ENCODE peak calls at places on chromosomes 4 and X, in five cellular contexts. C is pancreas, K is GM23338, J is left lung, E is breast epithelium. U is an unnamed sample.
A peak's percentile ranks its signal among the peaks of the same experiment; 100 is the strongest.

GRCh38 chrX:2371026-2371778 is 129.6 kb downstream of the DHRSX start:
- DNase-seq in C (no peak), K (peak; percentile 64), J (no peak), E (no peak), U (no peak)

GRCh38 chrX:107674480-107675364 is 46.4 kb downstream of the PRPS1 start:
- DNase-seq in C (no peak), K (no peak), J (no peak), E (peak; percentile 63), U (peak; percentile 39)

GRCh38 chr4:47829438-47829837 is 8.4 kb downstream of the CORIN start:
- DNase-seq in C (no peak), K (no peak), J (no peak), E (no peak), U (no peak)

GRCh38 chrX:843306-843705 is 212.7 kb downstream of the SHOX start:
- DNase-seq in C (no peak), K (no peak), J (no peak), E (no peak), U (no peak)

GRCh38 chr4:163447481-163447880 is 26.1 kb downstream of the TKTL2 start:
- DNase-seq in C (no peak), K (no peak), J (no peak), E (no peak), U (no peak)

GRCh38 chr4:22391548-22391947 is 124.3 kb downstream of the ADGRA3 start:
- DNase-seq in C (no peak), K (peak; percentile 56), J (no peak), E (no peak), U (no peak)

GRCh38 chr4:25915359-25915716 is 1.3 kb downstream of the SMIM20 start:
- DNase-seq in C (no peak), K (no peak), J (no peak), E (no peak), U (no peak)

GRCh38 chr4:32884198-32884597 is 2164.0 kb downstream of the PCDH7 start:
- DNase-seq in C (no peak), K (no peak), J (no peak), E (no peak), U (no peak)

GRCh38 chrX:18994713-18995112 is 10.8 kb upstream of the PHKA2 start:
- DNase-seq in C (no peak), K (no peak), J (no peak), E (no peak), U (peak; percentile 45)

GRCh38 chrX:128396601-128397000 is 344.4 kb upstream of the ACTRT1 start:
- DNase-seq in C (no peak), K (no peak), J (no peak), E (no peak), U (no peak)

DNA sequence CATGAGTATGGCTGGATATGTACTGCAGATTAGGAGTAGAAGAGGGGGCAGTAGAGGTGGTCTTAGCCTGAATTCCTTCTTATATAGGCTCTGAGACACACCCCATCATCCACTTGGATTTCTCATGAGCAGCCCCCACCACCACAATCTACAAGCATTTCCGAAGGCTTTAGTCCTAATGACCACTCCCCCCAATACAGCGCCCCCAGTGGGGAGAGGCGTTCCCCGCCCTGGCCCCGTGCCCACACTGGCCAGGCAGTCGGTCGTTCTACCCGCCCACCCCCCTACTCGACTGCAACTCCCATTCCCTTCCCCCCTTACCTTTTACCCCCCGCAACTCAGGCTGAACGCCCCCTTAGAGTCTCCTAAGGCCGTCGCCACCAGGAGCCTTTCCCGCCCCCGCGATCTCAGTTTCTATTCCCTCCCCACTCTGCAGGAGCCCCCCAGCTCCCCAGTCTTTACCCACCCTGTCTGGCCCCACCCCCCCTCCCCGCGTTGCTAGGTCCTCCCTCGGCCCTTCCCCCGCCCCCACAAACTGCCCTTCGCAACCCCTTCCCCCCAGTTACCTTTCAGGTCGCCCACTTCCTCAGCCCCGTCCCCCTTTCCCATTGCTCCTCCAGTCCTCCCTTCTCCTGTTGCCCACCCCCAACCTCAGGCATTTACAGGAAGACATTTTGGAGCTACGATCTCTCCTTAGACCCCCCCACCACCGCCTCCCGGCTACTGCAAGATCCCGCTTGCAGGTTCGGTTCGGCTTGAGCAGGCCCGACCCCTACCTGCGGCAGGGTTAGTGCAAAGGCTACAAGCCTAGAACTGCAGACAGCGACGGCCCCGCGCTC is 468 bp downstream of the ZMYM3 start:
- DNase-seq in C (peak; percentile 78), K (peak; percentile 55), J (no peak), E (peak; percentile 57), U (peak; percentile 28)
- TF ChIP-seq CTCF in C (peak; percentile 29), K (peak; percentile 49), J (peak; percentile 18), E (peak; percentile 17), U (peak; percentile 42)

GRCh38 chr4:84511703-84512102 is 12.6 kb upstream of the NKX6-1 start:
- DNase-seq in C (no peak), K (no peak), J (no peak), E (no peak), U (no peak)

DNA sequence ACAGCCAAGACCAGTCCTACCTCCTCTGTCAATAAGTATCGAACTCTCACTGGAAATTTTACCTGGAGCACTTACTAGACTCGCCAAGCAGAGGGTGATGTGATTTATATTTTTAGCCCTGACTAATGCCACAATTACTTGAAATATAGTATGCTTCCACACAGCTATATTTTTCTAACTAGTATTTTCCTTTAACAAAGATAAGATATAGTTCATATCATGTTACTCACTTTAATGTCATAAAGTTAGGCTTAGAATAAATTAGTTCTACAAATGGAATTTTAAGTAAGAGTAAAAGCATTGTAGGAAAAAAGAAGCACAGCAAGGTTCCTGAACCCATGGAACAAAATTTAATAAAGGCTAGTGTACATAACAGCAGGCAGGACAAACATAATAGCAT is 16.0 kb upstream of the NKX6-1 start:
- DNase-seq in C (no peak), K (no peak), J (no peak), E (no peak), U (no peak)
- H3K27ac ChIP-seq in C (no peak overlapping the region), K (no peak overlapping the region), J (no peak overlapping the region), E (no peak overlapping the region), U (no peak overlapping the region)

DNA sequence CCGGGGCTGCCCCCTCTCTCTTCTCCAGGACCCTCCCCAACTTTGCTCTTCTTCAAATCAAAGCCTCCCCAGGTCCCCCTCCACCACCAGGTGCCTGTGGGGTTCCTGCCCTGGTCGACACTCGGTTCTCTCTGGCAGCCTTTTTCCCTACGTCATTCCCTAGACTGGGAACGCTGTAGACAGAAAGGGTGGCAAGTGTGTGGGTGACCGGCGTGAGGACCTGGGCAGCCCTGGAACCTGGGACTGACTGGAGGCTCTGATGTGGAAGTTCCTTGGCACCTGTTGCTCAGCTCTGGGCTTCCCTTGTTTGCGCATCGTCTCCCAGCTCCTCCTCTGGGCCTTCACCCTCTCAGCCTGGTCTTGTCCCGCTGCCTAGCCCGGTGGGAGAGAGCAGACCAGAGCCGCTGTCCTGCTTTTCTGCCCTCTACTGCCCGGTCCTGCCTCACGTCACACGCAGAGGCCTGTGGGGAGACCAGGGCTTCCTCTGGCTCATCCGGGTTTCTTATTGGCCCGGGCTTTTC is 1.3 kb downstream of the TACC3 start:
- DNase-seq in C (peak; percentile 59), K (no peak), J (peak; percentile 74), E (no peak), U (no peak)
- TF ChIP-seq CTCF in C (no peak), K (no peak), J (no peak), E (no peak), U (no peak)

GRCh38 chrX:10010686-10011085 is 43.5 kb downstream of the CLDN34 start:
- DNase-seq in C (no peak), K (no peak), J (no peak), E (no peak), U (no peak)

GRCh38 chrX:10012776-10013175 is 45.6 kb downstream of the CLDN34 start:
- DNase-seq in C (no peak), K (no peak), J (no peak), E (no peak), U (no peak)

GRCh38 chrX:10011261-10011931 is 44.2 kb downstream of the CLDN34 start:
- DNase-seq in C (no peak), K (peak; percentile 50), J (no peak), E (no peak), U (no peak)

GRCh38 chrX:10014462-10015373 is 47.6 kb downstream of the CLDN34 start:
- DNase-seq in C (peak; percentile 92), K (peak; percentile 79), J (peak; percentile 97), E (peak; percentile 81), U (peak; percentile 72)

GRCh38 chrX:10011991-10012390 is 44.8 kb downstream of the CLDN34 start:
- DNase-seq in C (no peak), K (peak; percentile 48), J (no peak), E (no peak), U (no peak)
- H3K27ac ChIP-seq in C (no peak overlapping the region), K (peak overlapping the region; percentile 92), J (no peak overlapping the region), E (no peak overlapping the region), U (no peak overlapping the region)

DNA sequence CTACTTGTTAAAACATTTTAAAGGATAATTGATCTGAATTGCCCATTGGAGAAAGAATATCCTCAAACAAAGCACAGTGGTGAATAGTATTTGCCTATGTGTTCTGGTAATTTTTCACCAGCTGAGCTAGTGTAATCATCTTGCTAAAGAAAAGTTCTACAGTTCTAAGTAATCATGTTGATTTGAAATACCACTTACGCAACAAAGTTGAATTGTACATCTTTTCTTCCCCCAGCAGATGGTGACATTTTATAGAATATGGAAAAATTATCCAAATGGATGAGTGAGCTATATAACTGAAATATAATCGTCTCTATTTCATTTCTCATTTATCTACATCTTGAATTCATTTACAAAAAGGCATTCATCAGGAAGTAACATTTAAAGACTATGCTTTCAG is 9.7 kb upstream of the ZNF674 start:
- DNase-seq in C (no peak), K (no peak), J (no peak), E (no peak), U (no peak)
- TF ChIP-seq CTCF in C (no peak), K (no peak), J (no peak), E (no peak), U (peak; percentile 22)

GRCh38 chr4:154045086-154045485 is 256.2 kb upstream of the SFRP2 start:
- DNase-seq in C (no peak), K (no peak), J (no peak), E (no peak), U (no peak)
- H3K27ac ChIP-seq in C (no peak overlapping the region), K (no peak overlapping the region), J (no peak overlapping the region), E (no peak overlapping the region), U (no peak overlapping the region)

DNA sequence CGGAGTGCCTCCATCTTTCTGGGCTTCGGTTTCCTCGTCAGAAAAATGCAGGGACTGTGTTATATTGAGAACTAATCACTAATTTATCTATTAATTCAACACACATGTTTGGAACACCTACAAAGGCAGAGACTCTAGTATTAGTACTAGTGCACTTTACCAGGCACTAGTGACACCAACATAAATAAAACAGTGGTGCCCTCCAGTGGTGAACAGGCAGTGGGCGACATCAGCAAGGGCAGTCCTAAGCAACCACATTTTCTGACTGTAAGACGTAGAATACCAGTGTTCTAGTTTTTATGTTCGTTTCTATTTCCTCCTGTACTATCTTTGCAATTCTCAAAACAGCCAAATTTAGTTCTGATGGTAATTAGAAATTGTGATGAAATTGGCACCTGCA is 69.1 kb upstream of the UCP1 start:
- DNase-seq in C (no peak), K (peak; percentile 79), J (no peak), E (no peak), U (peak; percentile 30)
- TF ChIP-seq CTCF in C (peak; percentile 23), K (peak; percentile 95), J (peak; percentile 32), E (no peak), U (peak; percentile 34)

GRCh38 chrX:120672389-120672788 is 42.5 kb upstream of the C1GALT1C1 start:
- DNase-seq in C (no peak), K (no peak), J (no peak), E (no peak), U (peak; percentile 51)
- H3K27ac ChIP-seq in C (no peak overlapping the region), K (no peak overlapping the region), J (no peak overlapping the region), E (peak overlapping the region; percentile 48), U (no peak overlapping the region)

U was measured in RWPE1.